ENCODE peak calls at places on chromosomes 4 and X, in eight cellular contexts. R is type B pancreatic cell, P is WERI-Rb-1, O is natural killer cell, F is astrocyte of the cerebellum, I is endothelial cell, S is lower leg skin, C is fibroblast of mammary gland. A is an unnamed sample.

GRCh38 chr4:55840956-55841355 is 12.5 kb upstream of the EXOC1 start:
- DNase-seq in R (no peak), P (no peak), O (no peak), F (no peak), I (no peak), S (no peak), C (no peak), A (no peak)

GRCh38 chr4:82268050-82268825 is 105.6 kb downstream of the HNRNPD start:
- DNase-seq in R (no peak), P (peak; percentile 67), O (no peak), F (peak; percentile 36), I (peak; percentile 40), S (no peak), C (peak; percentile 53), A (no peak)

GRCh38 chr4:157804986-157805385 is 367.8 kb downstream of the GASK1B start:
- DNase-seq in R (no peak), P (no peak), O (no peak), F (no peak), I (no peak), S (no peak), C (peak; percentile 13), A (no peak)

GRCh38 chrX:46687619-46688018 is 71.3 kb downstream of the SLC9A7 start:
- DNase-seq in R (no peak), P (no peak), O (no peak), F (no peak), I (no peak), S (no peak), C (peak; percentile 36), A (no peak)

GRCh38 chr4:128980816-128981326 is 112.5 kb downstream of the SCLT1 start:
- DNase-seq in R (no peak), P (no peak), O (no peak), F (no peak), I (no peak), S (no peak), C (no peak), A (no peak)

GRCh38 chrX:8565729-8566128 is 101.1 kb downstream of the VCX3B start:
- DNase-seq in R (no peak), P (no peak), O (no peak), F (no peak), I (no peak), S (no peak), C (no peak), A (no peak)

GRCh38 chr4:95293014-95293413 is 255.8 kb downstream of the UNC5C start:
- DNase-seq in R (no peak), P (no peak), O (no peak), F (peak; percentile 43), I (no peak), S (no peak), C (no peak), A (no peak)

GRCh38 chr4:177177446-177178160 is 132.1 kb upstream of the NEIL3 start:
- DNase-seq in R (no peak), P (no peak), O (no peak), F (no peak), I (no peak), S (no peak), C (peak; percentile 57), A (no peak)

GRCh38 chr4:95585016-95585695 is 36.4 kb upstream of the UNC5C start:
- DNase-seq in R (no peak), P (no peak), O (no peak), F (no peak), I (no peak), S (no peak), C (peak; percentile 13), A (no peak)

GRCh38 chr4:16391196-16391595 is 164.9 kb upstream of the TAPT1 start:
- DNase-seq in R (no peak), P (peak; percentile 62), O (no peak), F (no peak), I (no peak), S (no peak), C (no peak), A (no peak)

GRCh38 chrX:132022115-132022862 is 813 bp upstream of the STK26 start:
- DNase-seq in R (peak; percentile 71), P (no peak), O (no peak), F (no peak), I (no peak), S (no peak), C (no peak), A (no peak)

GRCh38 chr4:38160487-38161207 is 200.4 kb downstream of the PTTG2 start:
- DNase-seq in R (no peak), P (no peak), O (no peak), F (peak; percentile 86), I (no peak), S (no peak), C (peak; percentile 99), A (no peak)

GRCh38 chr4:181687116-181687515 is 556.1 kb upstream of the TENM3 start:
- DNase-seq in R (no peak), P (no peak), O (no peak), F (no peak), I (no peak), S (no peak), C (peak; percentile 52), A (no peak)

GRCh38 chr4:78310732-78311100 is 240.9 kb upstream of the ANXA3 start:
- DNase-seq in R (no peak), P (no peak), O (no peak), F (no peak), I (no peak), S (no peak), C (no peak), A (no peak)

GRCh38 chr4:48669086-48669485 is 111.0 kb downstream of the FRYL start:
- DNase-seq in R (no peak), P (no peak), O (no peak), F (no peak), I (no peak), S (no peak), C (no peak), A (no peak)

GRCh38 chr4:97910005-97910404 is 233.3 kb downstream of the STPG2 start:
- DNase-seq in R (no peak), P (peak; percentile 34), O (no peak), F (no peak), I (no peak), S (no peak), C (no peak), A (no peak)

GRCh38 chrX:40108959-40109287 is 11.2 kb upstream of the BCOR start:
- DNase-seq in R (peak; percentile 74), P (no peak), O (no peak), F (no peak), I (peak; percentile 30), S (peak; percentile 95), C (peak; percentile 75), A (peak; percentile 91)

GRCh38 chr4:5366421-5366820 is 315.1 kb downstream of the STK32B start:
- DNase-seq in R (no peak), P (no peak), O (no peak), F (no peak), I (no peak), S (no peak), C (peak; percentile 8), A (peak; percentile 59)

GRCh38 chrX:121479406-121479805 is 432.0 kb downstream of the GLUD2 start:
- DNase-seq in R (no peak), P (no peak), O (no peak), F (no peak), I (no peak), S (no peak), C (peak; percentile 27), A (no peak)
- TF ChIP-seq CTCF in R (no peak), P (no peak), O (no peak), F (no peak), I (no peak), S (no peak), C (peak; percentile 10), A (no peak)

GRCh38 chr4:189202182-189202868 is 738.3 kb upstream of the FRG1 start:
- DNase-seq in R (peak; percentile 78), P (peak; percentile 28), O (no peak), F (peak; percentile 43), I (peak; percentile 59), S (peak; percentile 87), C (peak; percentile 84), A (peak; percentile 89)

GRCh38 chr4:189200346-189200745 is 740.3 kb upstream of the FRG1 start:
- DNase-seq in R (no peak), P (no peak), O (no peak), F (no peak), I (no peak), S (no peak), C (no peak), A (no peak)

GRCh38 chr4:189206953-189207352 is 733.7 kb upstream of the FRG1 start:
- DNase-seq in R (no peak), P (no peak), O (no peak), F (no peak), I (no peak), S (no peak), C (no peak), A (no peak)

GRCh38 chr4:189202869-189203271 is 737.8 kb upstream of the FRG1 start:
- DNase-seq in R (no peak), P (no peak), O (no peak), F (no peak), I (no peak), S (no peak), C (peak; percentile 63), A (no peak)

GRCh38 chr4:189204616-189205015 is 736.1 kb upstream of the FRG1 start:
- DNase-seq in R (no peak), P (no peak), O (no peak), F (no peak), I (no peak), S (no peak), C (no peak), A (no peak)
- TF ChIP-seq CTCF in R (no peak), P (no peak), O (no peak), F (no peak), I (no peak), S (no peak), C (no peak), A (no peak)

DNA sequence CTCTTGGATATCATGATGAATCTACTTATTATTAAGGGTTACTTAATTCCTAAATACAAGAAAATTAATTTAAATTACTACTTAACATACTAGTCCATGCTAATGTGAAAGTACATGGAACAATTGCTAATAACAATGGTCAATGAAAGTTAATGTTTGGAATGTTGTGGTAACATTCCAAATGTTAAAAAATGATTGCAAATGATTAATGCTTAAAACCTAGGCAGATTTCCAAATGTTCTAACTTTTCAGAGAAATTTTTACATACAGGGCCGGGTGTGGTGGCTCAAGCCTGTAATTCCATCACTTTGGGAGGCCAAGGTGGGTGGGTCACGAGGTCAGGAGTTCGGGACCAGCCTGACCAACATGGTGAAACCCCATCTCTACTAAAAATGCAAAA is 1851.3 kb upstream of the PCDH7 start:
- DNase-seq in R (no peak), P (no peak), O (no peak), F (no peak), I (no peak), S (no peak), C (peak; percentile 18), A (no peak)
- TF ChIP-seq CTCF in R (no peak), P (no peak), O (no peak), F (no peak), I (no peak), S (no peak), C (no peak), A (no peak)

DNA sequence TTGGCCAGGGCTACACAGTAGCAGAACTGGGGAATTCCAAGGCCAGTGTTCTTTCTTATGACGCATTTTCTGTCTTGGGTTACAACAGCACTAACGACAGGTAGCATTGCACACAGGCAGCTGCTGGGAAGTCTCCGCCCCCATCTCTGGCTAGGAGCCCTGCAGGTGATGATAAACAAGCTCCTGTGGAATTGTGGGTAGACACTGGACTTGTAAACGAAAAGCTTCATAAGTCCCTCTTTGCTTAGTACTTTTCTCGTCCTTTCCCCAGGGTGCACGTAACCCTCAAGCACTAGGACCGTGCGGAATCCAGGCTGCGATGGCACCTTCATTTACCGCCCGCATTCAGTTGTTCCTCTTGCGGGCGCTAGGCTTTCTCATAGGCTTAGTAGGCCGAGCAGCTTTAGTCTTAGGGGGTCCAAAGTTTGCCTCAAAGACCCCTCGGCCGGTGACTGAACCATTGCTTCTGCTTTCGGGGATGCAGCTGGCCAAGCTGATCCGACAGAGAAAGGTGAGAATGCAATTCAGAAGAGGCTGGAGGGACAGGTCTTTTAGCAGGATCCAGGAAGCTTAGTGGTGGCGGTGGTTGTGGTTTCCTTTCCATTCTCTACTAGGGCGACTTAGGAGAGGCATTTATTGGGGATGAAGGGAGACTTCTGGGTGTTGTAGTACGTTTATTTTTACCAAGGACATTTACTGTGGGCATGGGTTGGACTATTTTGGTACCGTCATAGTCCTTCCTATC is at the start of gene FAAH2:
- DNase-seq in R (no peak), P (no peak), O (no peak), F (no peak), I (peak; percentile 12), S (peak; percentile 74), C (no peak), A (no peak)
- TF ChIP-seq CTCF in R (peak; percentile 30), P (no peak), O (no peak), F (no peak), I (no peak), S (no peak), C (no peak), A (no peak)